ENCODE peak calls at places on chromosomes 6 and 20, in eight cellular contexts. B is kidney tubule cell; S is stimulated activated CD4-positive, alpha-beta T cell treated with anti-CD3 and anti-CD28 coated beads, Interleukin-4, amount 100 ng/mL, for 24 hours; H is activated T-helper 2 cell treated with anti-CD3 and anti-CD28 coated beads, Interferon-gamma antibody, Interleukin-2, Interleukin-4, amounts not matched to agents 10 μg/mL and 5 μg/mL and 100 μg/mL, durations not matched to agents 14 hours and 24 hours and 36 hours; J is A549; L is activated effector memory CD4-positive, alpha-beta T cell treated with anti-CD3 and anti-CD28 coated beads, Interleukin-2, amount 50 U/mL, for 16 hours; O is activated CD4-positive, alpha-beta T cell treated with anti-CD3 and anti-CD28 coated beads, Interleukin-2, amount 50 U/mL, for 48 hours; E is Right ventricle myocardium superior. Y is an unnamed sample.

GRCh38 chr6:61217714-61218113 is 1068.3 kb downstream of the KHDRBS2 start:
- DNase-seq in B (no peak), S (no peak), H (no peak), J (no peak), L (no peak), O (no peak), E (no peak), Y (no peak)

GRCh38 chr6:158376650-158377081 is 64.4 kb downstream of the TULP4 start:
- DNase-seq in B (no peak), S (no peak), H (no peak), J (no peak), L (no peak), O (no peak), E (no peak), Y (no peak)

GRCh38 chr6:142631517-142632385 is 313.2 kb downstream of the HIVEP2 start:
- DNase-seq in B (no peak), S (no peak), H (no peak), J (no peak), L (no peak), O (no peak), E (no peak), Y (no peak)

GRCh38 chr6:145836170-145836569 is 21.6 kb upstream of the FBXO30 start:
- DNase-seq in B (peak), S (no peak), H (no peak), J (no peak), L (no peak), O (no peak), E (no peak), Y (peak)

GRCh38 chr6:99822741-99823512 is 171.1 kb downstream of the MCHR2 start:
- DNase-seq in B (peak), S (no peak), H (no peak), J (peak), L (no peak), O (no peak), E (no peak), Y (peak)

GRCh38 chr6:143510991-143511891 is at the start of gene FUCA2:
- DNase-seq in B (peak), S (peak), H (peak), J (peak), L (peak), O (peak), E (peak), Y (peak)

GRCh38 chr6:40585661-40586269 is 1.4 kb downstream of the LRFN2 start:
- DNase-seq in B (no peak), S (no peak), H (no peak), J (no peak), L (no peak), O (no peak), E (no peak), Y (peak)

GRCh38 chr20:8579060-8579459 is 447.0 kb downstream of the PLCB1 start:
- DNase-seq in B (no peak), S (no peak), H (no peak), J (no peak), L (no peak), O (no peak), E (no peak), Y (no peak)

GRCh38 chr20:768426-768978 is at the start of gene SLC52A3:
- DNase-seq in B (peak), S (no peak), H (no peak), J (peak), L (no peak), O (no peak), E (peak), Y (no peak)

GRCh38 chr20:45341939-45342862 is 6.0 kb downstream of the SDC4 start:
- DNase-seq in B (peak), S (no peak), H (no peak), J (no peak), L (no peak), O (no peak), E (peak), Y (peak)

GRCh38 chr20:20065366-20065765 is 13.0 kb downstream of the CFAP61 start:
- DNase-seq in B (no peak), S (no peak), H (no peak), J (no peak), L (no peak), O (no peak), E (no peak), Y (no peak)

GRCh38 chr20:31581391-31581790 is 23.7 kb upstream of the ID1 start:
- DNase-seq in B (no peak), S (no peak), H (no peak), J (no peak), L (no peak), O (no peak), E (no peak), Y (no peak)

GRCh38 chr6:43835872-43836419 is 65.9 kb downstream of the VEGFA start:
- DNase-seq in B (peak), S (no peak), H (no peak), J (no peak), L (no peak), O (no peak), E (no peak), Y (peak)

GRCh38 chr6:157974341-157974894 is 7.2 kb upstream of the SYNJ2 start:
- DNase-seq in B (no peak), S (no peak), H (no peak), J (no peak), L (no peak), O (no peak), E (no peak), Y (no peak)

GRCh38 chr6:11732036-11732545 is 46.5 kb downstream of the ADTRP start:
- DNase-seq in B (no peak), S (peak), H (peak), J (no peak), L (peak), O (peak), E (peak), Y (peak)

GRCh38 chr6:68638225-68638900 is 3.3 kb downstream of the ADGRB3 start:
- DNase-seq in B (peak), S (no peak), H (no peak), J (peak), L (no peak), O (peak), E (peak), Y (peak)

Y was measured in mesenchymal stem cell.